ENCODE peak calls at places on chromosomes 12 and 14, in four cellular contexts. B, W, T and K are unnamed samples.

GRCh38 chr12:106956048-106956935 is 585 bp downstream of the TMEM263 start:
- DNase-seq in B (peak), W (peak), T (peak), K (peak)

GRCh38 chr14:77023001-77023996 is 5.2 kb downstream of the IRF2BPL start:
- DNase-seq in B (no peak), W (peak), T (no peak), K (no peak)

GRCh38 chr12:41511247-41511646 is 323.1 kb downstream of the PDZRN4 start:
- DNase-seq in B (no peak), W (no peak), T (no peak), K (no peak)

GRCh38 chr12:117231750-117232149 is 41.5 kb upstream of the FBXO21 start:
- DNase-seq in B (no peak), W (no peak), T (no peak), K (no peak)

GRCh38 chr12:78584695-78585094 is 279.9 kb upstream of the SYT1 start:
- DNase-seq in B (no peak), W (peak), T (no peak), K (no peak)

GRCh38 chr14:30017370-30017993 is 89.8 kb upstream of the PRKD1 start:
- DNase-seq in B (no peak), W (no peak), T (no peak), K (no peak)

GRCh38 chr12:90979936-90980335 is 24.8 kb downstream of the EPYC start:
- DNase-seq in B (no peak), W (peak), T (no peak), K (no peak)

GRCh38 chr14:63204407-63205280 is at the start of gene RHOJ:
- DNase-seq in B (no peak), W (peak), T (no peak), K (no peak)

GRCh38 chr12:89793946-89794345 is 85.3 kb upstream of the ATP2B1 start:
- DNase-seq in B (no peak), W (no peak), T (no peak), K (no peak)

GRCh38 chr12:18576104-18576622 is 161.6 kb downstream of the PLCZ1 start:
- DNase-seq in B (no peak), W (peak), T (no peak), K (no peak)

GRCh38 chr12:5969974-5970690 is 25.1 kb upstream of the ANO2 start:
- DNase-seq in B (no peak), W (peak), T (no peak), K (no peak)